ENCODE peak calls at places on chromosomes 4 and X, in six cellular contexts. K, V, U, D, C and M are unnamed samples.

GRCh38 chrX:22652596-22652995 is 347.2 kb upstream of the DDX53 start:
- DNase-seq in V (peak; percentile 53), C (peak; percentile 67), K (no peak), U (no peak), D (no peak), M (no peak)

GRCh38 chr4:184096561-184097239 is 121.0 kb downstream of the ENPP6 start:
- DNase-seq in C (no peak), U (no peak), V (no peak), K (no peak), D (no peak), M (no peak)

GRCh38 chrX:110847334-110847733 is 51.7 kb upstream of the CHRDL1 start:
- DNase-seq in C (peak; percentile 43), D (no peak), V (peak; percentile 81), U (no peak), K (no peak), M (no peak)

GRCh38 chr4:112127736-112128322 is 17.4 kb upstream of the FAM241A start:
- DNase-seq in D (no peak), V (no peak), K (no peak), U (no peak), C (no peak), M (no peak)

GRCh38 chrX:156003486-156004185 is 6.1 kb downstream of the IL9R start:
- DNase-seq in U (no peak), V (no peak), D (no peak), C (no peak), K (no peak), M (no peak)

GRCh38 chrX:55524487-55524886 is 34.8 kb upstream of the USP51 start:
- DNase-seq in V (peak; percentile 0), D (no peak), U (no peak), C (no peak), K (no peak), M (no peak)

GRCh38 chr4:176193126-176193525 is 2.3 kb downstream of the SPATA4 start:
- DNase-seq in V (no peak), D (no peak), C (no peak), U (no peak), K (no peak), M (no peak)

GRCh38 chrX:119272882-119273806 is 37.1 kb downstream of the PGRMC1 start:
- DNase-seq in D (peak; percentile 40), U (peak; percentile 64), K (no peak), C (peak; percentile 93), V (peak; percentile 29), M (no peak)

GRCh38 chr4:184861047-184861446 is 35.3 kb upstream of the ACSL1 start:
- DNase-seq in K (no peak), D (no peak), C (no peak), V (no peak), U (no peak), M (no peak)

GRCh38 chr4:97153042-97153441 is 990.2 kb downstream of the STPG2 start:
- DNase-seq in D (no peak), K (no peak), C (no peak), U (no peak), V (peak; percentile 56), M (no peak)

GRCh38 chr4:123744664-123745290 is 348.2 kb downstream of the SPRY1 start:
- DNase-seq in K (no peak), V (peak; percentile 12), U (no peak), D (no peak), C (no peak), M (no peak)

GRCh38 chr4:140153419-140153743 is 603 bp downstream of the MAML3 start:
- DNase-seq in U (no peak), C (no peak), K (no peak), V (no peak), D (no peak), M (no peak)

GRCh38 chr4:140154572-140154891 is 548 bp upstream of the MAML3 start:
- DNase-seq in K (no peak), V (no peak), U (no peak), C (no peak), D (no peak), M (no peak)

GRCh38 chr4:140152760-140153418 is 1.1 kb downstream of the MAML3 start:
- DNase-seq in K (peak; percentile 67), U (peak; percentile 80), V (peak; percentile 74), D (peak; percentile 58), C (peak; percentile 81), M (peak; percentile 28)

GRCh38 chr4:140152015-140152703 is 1.8 kb downstream of the MAML3 start:
- DNase-seq in K (peak; percentile 77), U (peak; percentile 90), C (peak; percentile 81), D (peak; percentile 83), V (peak; percentile 84), M (peak; percentile 27)

DNA sequence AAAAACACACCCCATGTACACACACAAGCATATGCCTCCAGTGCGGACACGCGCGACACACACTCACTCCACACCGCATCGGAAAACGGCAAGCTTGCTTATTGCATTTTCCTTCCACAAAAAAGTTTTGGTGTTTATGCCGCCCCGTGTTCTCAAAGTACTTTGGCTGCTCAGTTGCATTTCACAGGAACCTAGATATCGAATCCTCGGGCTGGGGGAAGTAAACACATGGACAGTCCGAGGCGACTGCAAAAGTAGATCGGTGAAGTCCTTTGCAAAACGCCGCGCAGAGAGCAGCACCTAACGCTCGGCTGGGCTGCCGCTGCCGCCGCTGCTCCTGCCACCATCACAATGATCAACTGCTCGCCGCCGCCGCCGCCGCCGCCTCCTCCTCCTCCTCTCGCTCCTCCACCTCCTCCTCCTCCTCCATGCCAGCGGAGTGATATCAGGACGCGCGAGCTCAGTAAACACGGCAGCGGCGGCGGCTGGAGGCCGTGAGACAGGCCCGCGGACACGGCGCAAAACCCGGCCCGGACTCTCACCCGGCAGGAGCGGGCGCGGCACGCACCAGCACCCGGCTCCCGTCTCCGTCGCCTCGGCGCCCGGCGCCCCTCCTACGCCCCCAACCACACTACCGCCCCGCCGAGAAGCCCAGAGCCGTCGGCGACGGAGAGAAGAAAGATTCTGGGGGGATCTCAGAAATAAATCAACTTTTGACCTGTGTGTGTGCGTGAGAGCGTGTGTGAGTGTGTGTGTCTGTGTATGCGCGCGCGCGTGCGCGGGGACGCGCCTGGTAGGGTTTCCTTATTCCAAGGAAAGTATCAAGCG is at the start of gene MAML3:
- DNase-seq in D (peak; percentile 81), V (peak; percentile 98), C (peak; percentile 97), K (peak; percentile 95), U (peak; percentile 96), M (peak; percentile 90)
- TF ChIP-seq CTCF in D (no peak), V (no peak), C (no peak), K (no peak), U (no peak), M (peak; percentile 5)

GRCh38 chrX:64313624-64314023 is 81.6 kb downstream of the MTMR8 start:
- DNase-seq in C (no peak), V (no peak), K (no peak), D (no peak), U (no peak), M (no peak)
- H3K9me3 ChIP-seq in C (no peaks in the 10 kb centered on the region), V (no peaks in the 10 kb centered on the region), K (peaks cover 37% of the 10 kb centered on the region), D (peaks cover 15% of the 10 kb centered on the region), U (no peaks in the 10 kb centered on the region), M (peaks cover 16% of the 10 kb centered on the region)

DNA sequence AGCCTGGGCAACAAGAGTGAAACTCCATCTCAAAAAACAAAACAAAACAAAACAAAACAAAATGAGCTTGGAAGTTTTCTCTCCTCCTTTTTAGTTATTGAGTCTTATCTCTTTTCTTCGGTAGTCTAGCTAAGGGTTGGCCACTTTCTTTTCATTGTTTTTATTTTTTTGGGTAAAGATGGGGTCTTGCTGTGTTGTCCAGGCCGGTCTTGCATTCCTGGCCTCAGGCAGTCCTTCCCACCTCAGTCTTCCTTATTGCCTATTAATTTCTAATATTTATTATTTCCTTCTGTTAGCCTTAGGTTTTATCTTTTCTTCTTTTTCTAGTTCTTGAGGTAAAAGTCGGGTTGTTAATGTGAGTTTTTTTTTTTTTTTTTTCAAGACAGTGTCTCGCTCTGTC is 16.4 kb downstream of the METAP1 start:
- DNase-seq in D (no peak), U (no peak), K (no peak), V (no peak), C (no peak), M (no peak)
- TF ChIP-seq CTCF in D (no peak), U (no peak), K (no peak), V (no peak), C (no peak), M (no peak)

GRCh38 chr4:1002631-1003251 is 8.7 kb upstream of the FGFRL1 start:
- DNase-seq in D (no peak), K (no peak), U (no peak), V (no peak), C (peak; percentile 72), M (no peak)

GRCh38 chr4:1004557-1005485 is 6.6 kb upstream of the FGFRL1 start:
- DNase-seq in C (no peak), U (no peak), K (no peak), V (no peak), D (no peak), M (no peak)

GRCh38 chr4:1002131-1002630 is 9.0 kb upstream of the SLC26A1 start:
- DNase-seq in U (no peak), C (peak; percentile 83), V (no peak), K (no peak), D (no peak), M (peak; percentile 45)

GRCh38 chr4:1003271-1004070 is 8.0 kb upstream of the FGFRL1 start:
- DNase-seq in U (no peak), V (no peak), C (peak; percentile 70), D (no peak), K (no peak), M (no peak)

DNA sequence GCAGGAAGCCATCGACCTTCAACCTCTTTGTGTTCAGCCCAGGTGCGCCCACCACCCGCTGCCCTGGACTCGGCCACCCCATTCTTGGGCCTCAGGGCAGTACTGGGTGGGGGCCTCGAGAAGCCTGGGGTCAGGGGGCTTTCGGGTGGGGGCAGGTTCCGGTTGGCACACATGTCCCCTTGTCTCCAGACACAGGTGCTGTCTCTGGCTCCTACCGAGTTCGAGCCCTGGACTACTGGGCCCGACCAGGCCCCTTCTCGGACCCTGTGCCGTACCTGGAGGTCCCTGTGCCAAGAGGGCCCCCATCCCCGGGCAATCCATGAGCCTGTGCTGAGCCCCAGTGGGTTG is 7.4 kb upstream of the FGFRL1 start:
- DNase-seq in C (no peak), K (no peak), D (no peak), U (no peak), V (no peak), M (no peak)
- H3K9me3 ChIP-seq in C (peaks cover 10% of the 10 kb centered on the region), K (no peaks in the 10 kb centered on the region), D (no peaks in the 10 kb centered on the region), U (no peaks in the 10 kb centered on the region), V (no peaks in the 10 kb centered on the region), M (peaks cover 5% of the 10 kb centered on the region)

GRCh38 chr4:8307126-8307525 is 37.6 kb downstream of the HTRA3 start:
- DNase-seq in V (no peak), D (peak; percentile 7), U (peak; percentile 40), C (peak; percentile 38), K (peak; percentile 22), M (no peak)
- TF ChIP-seq CTCF in V (no peak), D (no peak), U (no peak), C (no peak), K (no peak), M (no peak)

DNA sequence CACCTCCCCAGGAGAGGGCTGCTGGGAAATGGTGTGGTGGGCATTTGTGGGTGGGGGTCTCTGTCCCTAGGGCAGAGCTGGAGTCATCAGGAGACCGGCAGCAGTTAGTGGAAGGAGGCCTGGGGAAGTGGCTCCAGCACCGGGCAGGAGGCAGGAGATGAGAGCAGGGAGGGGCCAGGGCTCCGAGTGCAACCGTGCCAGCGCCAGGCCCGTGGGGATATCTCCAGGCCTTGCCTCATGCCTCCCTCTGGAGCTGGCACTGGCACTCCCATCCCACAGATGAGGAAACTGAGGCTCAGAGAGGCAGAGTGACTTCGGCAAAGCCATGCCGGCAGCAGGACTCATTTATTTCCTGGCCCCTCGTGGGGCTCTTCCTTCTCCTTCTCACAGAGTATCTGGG is 83.5 kb downstream of the HMX1 start:
- DNase-seq in K (no peak), V (no peak), D (no peak), C (no peak), U (no peak), M (no peak)
- H3K9me3 ChIP-seq in K (no peaks in the 10 kb centered on the region), V (no peaks in the 10 kb centered on the region), D (no peaks in the 10 kb centered on the region), C (no peaks in the 10 kb centered on the region), U (no peaks in the 10 kb centered on the region), M (peaks cover 4% of the 10 kb centered on the region)